ENCODE peak calls at places on chromosome X, in nine cellular contexts. U, T, W, A, J, E, Q, Y and F are unnamed samples.

GRCh38 chrX:9856596-9856995 is 70.4 kb downstream of the SHROOM2 start:
- DNase-seq in Q (no peak), T (no peak), Y (peak), U (no peak), J (no peak), W (no peak), E (no peak), A (no peak), F (no peak)

GRCh38 chrX:153580700-153581386 is 18.1 kb downstream of the CCNQ start:
- DNase-seq in J (no peak), Q (no peak), E (peak), Y (no peak), T (no peak), A (no peak), W (no peak), U (no peak), F (no peak)

GRCh38 chrX:14902536-14902935 is 29.3 kb downstream of the MOSPD2 start:
- DNase-seq in J (peak), Q (no peak), Y (no peak), W (no peak), T (no peak), U (no peak), A (no peak), E (no peak), F (no peak)

GRCh38 chrX:68717663-68718442 is 70.4 kb downstream of the STARD8 start:
- DNase-seq in E (no peak), Y (no peak), U (no peak), Q (no peak), W (no peak), T (no peak), A (no peak), J (no peak), F (no peak)

GRCh38 chrX:154013614-154014360 is 5.9 kb downstream of the IRAK1 start:
- DNase-seq in J (peak), W (peak), Y (peak), T (peak), Q (no peak), U (peak), E (no peak), A (no peak), F (peak)

GRCh38 chrX:40855411-40855810 is 120.1 kb upstream of the MED14 start:
- DNase-seq in Q (no peak), Y (no peak), J (peak), A (no peak), T (no peak), E (no peak), W (no peak), U (no peak), F (no peak)

GRCh38 chrX:18607966-18608365 is 63.9 kb downstream of the RS1 start:
- DNase-seq in A (no peak), U (no peak), J (no peak), W (no peak), T (no peak), E (no peak), Y (no peak), Q (no peak), F (no peak)

GRCh38 chrX:2389324-2389723 is 111.5 kb downstream of the DHRSX start:
- DNase-seq in T (no peak), A (no peak), W (no peak), E (no peak), J (no peak), U (no peak), Q (no peak), Y (no peak), F (no peak)

GRCh38 chrX:19931146-19931545 is 43.7 kb upstream of the SH3KBP1 start:
- DNase-seq in T (peak), Y (no peak), U (no peak), J (no peak), A (no peak), W (no peak), Q (no peak), E (no peak), F (no peak)

GRCh38 chrX:4253092-4253491 is 539.6 kb upstream of the PRKX start:
- DNase-seq in W (no peak), E (no peak), Y (no peak), T (no peak), Q (no peak), U (no peak), J (no peak), A (no peak), F (peak)

GRCh38 chrX:42934020-42934701 is 156.2 kb upstream of the PPP1R2C start:
- DNase-seq in U (no peak), Q (no peak), W (no peak), A (no peak), T (no peak), Y (no peak), J (no peak), E (no peak), F (no peak)

GRCh38 chrX:11474576-11474975 is 181.4 kb downstream of the AMELX start:
- DNase-seq in Q (no peak), A (no peak), W (no peak), J (no peak), T (no peak), Y (no peak), E (no peak), U (no peak), F (no peak)

GRCh38 chrX:123422875-123423274 is 238.8 kb downstream of the GRIA3 start:
- DNase-seq in Y (peak), U (no peak), Q (no peak), W (no peak), J (no peak), E (no peak), T (peak), A (peak), F (no peak)

GRCh38 chrX:112536544-112536943 is 143.2 kb downstream of the LHFPL1 start:
- DNase-seq in E (no peak), T (peak), Y (no peak), U (no peak), J (no peak), A (no peak), Q (no peak), W (no peak), F (no peak)

GRCh38 chrX:136395271-136395670 is 92.5 kb upstream of the BRS3 start:
- DNase-seq in A (no peak), Y (no peak), U (no peak), E (no peak), J (no peak), W (no peak), T (peak), Q (no peak), F (no peak)

GRCh38 chrX:16743604-16744325 is 24.4 kb downstream of the SYAP1 start:
- DNase-seq in W (no peak), J (no peak), E (no peak), Y (no peak), T (peak), A (no peak), U (no peak), Q (no peak), F (no peak)

GRCh38 chrX:40201486-40201885 is 103.7 kb upstream of the BCOR start:
- DNase-seq in T (no peak), Y (no peak), A (no peak), J (no peak), U (no peak), E (no peak), W (peak), Q (no peak), F (no peak)

GRCh38 chrX:139826065-139827044 is 106.5 kb downstream of the ATP11C start:
- DNase-seq in Y (no peak), Q (no peak), W (no peak), A (no peak), U (no peak), J (peak), E (no peak), T (peak), F (no peak)

GRCh38 chrX:153878969-153879653 is 6.9 kb downstream of the L1CAM start:
- DNase-seq in W (no peak), E (no peak), J (no peak), U (no peak), Q (no peak), Y (no peak), A (no peak), T (no peak), F (no peak)

GRCh38 chrX:40261955-40262596 is 164.3 kb upstream of the BCOR start:
- DNase-seq in A (peak), W (no peak), Q (no peak), T (no peak), J (no peak), E (peak), Y (no peak), U (no peak), F (no peak)

GRCh38 chrX:70033348-70033747 is 16.4 kb downstream of the AWAT2 start:
- DNase-seq in Q (no peak), J (peak), T (peak), U (no peak), W (peak), Y (no peak), E (peak), A (no peak), F (no peak)

GRCh38 chrX:40470830-40471429 is 109.8 kb upstream of the ATP6AP2 start:
- DNase-seq in U (no peak), Y (no peak), T (no peak), J (no peak), W (no peak), E (no peak), Q (no peak), A (no peak), F (no peak)

GRCh38 chrX:41472231-41472815 is 25.2 kb downstream of the NYX start:
- DNase-seq in Q (no peak), U (no peak), T (no peak), A (no peak), J (no peak), W (no peak), E (no peak), Y (peak), F (no peak)

GRCh38 chrX:19888419-19888879 is 1.0 kb upstream of the SH3KBP1 start:
- DNase-seq in E (no peak), A (peak), W (peak), Y (no peak), Q (peak), T (peak), J (no peak), U (peak), F (peak)

GRCh38 chrX:318068-318738 is 393 bp downstream of the GTPBP6 start:
- DNase-seq in W (peak), J (no peak), U (peak), Q (peak), T (peak), E (peak), A (peak), Y (peak), F (peak)

GRCh38 chrX:100083146-100083715 is 326.8 kb downstream of the PCDH19 start:
- DNase-seq in U (no peak), Q (no peak), E (no peak), Y (no peak), W (no peak), A (no peak), J (peak), T (no peak), F (no peak)

GRCh38 chrX:109710181-109710580 is 22.9 kb downstream of the ACSL4 start:
- DNase-seq in J (no peak), U (no peak), A (no peak), Q (no peak), Y (no peak), E (no peak), W (no peak), T (no peak), F (no peak)